ENCODE peak calls at places on chromosomes 16 and 17, in nine cellular contexts. N is coronary artery, D is A549, Q is heart left ventricle, W is Peyer's patch, S is tibial nerve, U is esophagus squamous epithelium, G is breast epithelium, V is mesendoderm. M is an unnamed sample.
A peak's percentile ranks its signal among the peaks of the same experiment; 100 is the strongest.

GRCh38 chr17:40415390-40415789 is 2.3 kb downstream of the TOP2A start:
- DNase-seq in N (no peak), D (peak; percentile 68), Q (no peak), W (no peak), S (no peak), U (no peak), G (no peak), V (peak; percentile 45), M (no peak)

GRCh38 chr17:79294459-79295071 is 219.9 kb downstream of the ENGASE start:
- DNase-seq in N (no peak), D (peak; percentile 51), Q (peak; percentile 77), W (peak; percentile 60), S (peak; percentile 41), U (no peak), G (peak; percentile 19), V (peak; percentile 88), M (no peak)

GRCh38 chr16:57000271-57001025 is 11.1 kb downstream of the NLRC5 start:
- DNase-seq in N (peak; percentile 87), D (peak; percentile 42), Q (peak; percentile 81), W (no peak), S (peak; percentile 27), U (no peak), G (no peak), V (no peak), M (no peak)

GRCh38 chr17:61583242-61583641 is 7.8 kb downstream of the NACA2 start:
- DNase-seq in N (no peak), D (peak; percentile 73), Q (no peak), W (no peak), S (no peak), U (no peak), G (no peak), V (peak; percentile 35), M (no peak)

GRCh38 chr16:85394511-85395206 is 218.5 kb upstream of the GSE1 start:
- DNase-seq in N (no peak), D (no peak), Q (peak; percentile 37), W (no peak), S (no peak), U (no peak), G (no peak), V (peak; percentile 48), M (no peak)

GRCh38 chr17:7704601-7705268 is at the start of gene EFNB3:
- DNase-seq in N (peak; percentile 56), D (peak; percentile 33), Q (no peak), W (peak; percentile 42), S (no peak), U (no peak), G (no peak), V (peak; percentile 88), M (peak; percentile 50)

GRCh38 chr16:69143116-69143515 is 10.7 kb downstream of the UTP4 start:
- DNase-seq in N (no peak), D (peak; percentile 40), Q (no peak), W (no peak), S (no peak), U (no peak), G (no peak), V (no peak), M (no peak)

GRCh38 chr17:76992911-76993310 is 124.7 kb downstream of the MGAT5B start:
- DNase-seq in N (no peak), D (no peak), Q (no peak), W (no peak), S (no peak), U (no peak), G (no peak), V (no peak), M (no peak)

GRCh38 chr17:10172241-10172741 is 26.1 kb downstream of the GAS7 start:
- DNase-seq in N (no peak), D (no peak), Q (no peak), W (no peak), S (no peak), U (no peak), G (no peak), V (peak; percentile 39), M (no peak)

GRCh38 chr17:77810536-77810935 is 148.0 kb upstream of the TNRC6C start:
- DNase-seq in N (peak; percentile 87), D (no peak), Q (no peak), W (no peak), S (no peak), U (no peak), G (peak; percentile 36), V (peak; percentile 73), M (no peak)

GRCh38 chr16:23843143-23843542 is 7.4 kb downstream of the PRKCB start:
- DNase-seq in N (no peak), D (no peak), Q (no peak), W (no peak), S (no peak), U (no peak), G (no peak), V (no peak), M (no peak)

GRCh38 chr16:89863741-89864391 is 9.5 kb upstream of the TCF25 start:
- DNase-seq in N (no peak), D (no peak), Q (peak; percentile 77), W (no peak), S (peak; percentile 29), U (no peak), G (peak; percentile 55), V (peak; percentile 52), M (no peak)

GRCh38 chr16:86496262-86496928 is 13.9 kb upstream of the FOXF1 start:
- DNase-seq in N (no peak), D (no peak), Q (no peak), W (no peak), S (no peak), U (no peak), G (no peak), V (no peak), M (no peak)

GRCh38 chr16:23945243-23945642 is 109.5 kb downstream of the PRKCB start:
- DNase-seq in N (peak; percentile 19), D (no peak), Q (no peak), W (no peak), S (no peak), U (no peak), G (no peak), V (no peak), M (no peak)

GRCh38 chr17:82598256-82599011 is 49.8 kb downstream of the WDR45B start:
- DNase-seq in N (no peak), D (no peak), Q (no peak), W (no peak), S (no peak), U (no peak), G (no peak), V (no peak), M (no peak)

DNA sequence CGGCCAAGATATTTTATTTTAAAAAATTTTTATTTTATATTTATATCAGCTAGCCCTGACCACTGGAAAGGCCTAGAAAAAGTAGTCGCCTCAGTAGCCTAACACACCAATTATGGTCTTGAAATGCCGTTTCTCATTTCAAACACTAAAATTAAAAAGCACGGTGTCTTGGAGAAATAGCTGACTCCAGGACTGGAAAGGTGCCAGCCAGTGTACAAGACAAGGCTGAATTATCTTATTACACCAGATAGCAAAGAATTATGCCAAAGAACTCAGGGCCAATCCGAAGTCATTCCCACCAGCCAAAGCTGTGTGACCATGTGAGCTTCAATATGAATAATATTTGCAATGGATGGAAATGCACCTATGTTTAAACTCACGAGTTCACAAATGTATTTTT is 20.0 kb upstream of the ATP2C2 start:
- DNase-seq in N (no peak), D (no peak), Q (no peak), W (no peak), S (no peak), U (no peak), G (no peak), V (no peak), M (no peak)
- H3K27ac ChIP-seq in N (no peak overlapping the region), D (no peak overlapping the region), Q (no peak overlapping the region), W (no peak overlapping the region), S (no peak overlapping the region), U (no peak overlapping the region), G (no peak overlapping the region), V (no peak overlapping the region), M (no peak overlapping the region)

DNA sequence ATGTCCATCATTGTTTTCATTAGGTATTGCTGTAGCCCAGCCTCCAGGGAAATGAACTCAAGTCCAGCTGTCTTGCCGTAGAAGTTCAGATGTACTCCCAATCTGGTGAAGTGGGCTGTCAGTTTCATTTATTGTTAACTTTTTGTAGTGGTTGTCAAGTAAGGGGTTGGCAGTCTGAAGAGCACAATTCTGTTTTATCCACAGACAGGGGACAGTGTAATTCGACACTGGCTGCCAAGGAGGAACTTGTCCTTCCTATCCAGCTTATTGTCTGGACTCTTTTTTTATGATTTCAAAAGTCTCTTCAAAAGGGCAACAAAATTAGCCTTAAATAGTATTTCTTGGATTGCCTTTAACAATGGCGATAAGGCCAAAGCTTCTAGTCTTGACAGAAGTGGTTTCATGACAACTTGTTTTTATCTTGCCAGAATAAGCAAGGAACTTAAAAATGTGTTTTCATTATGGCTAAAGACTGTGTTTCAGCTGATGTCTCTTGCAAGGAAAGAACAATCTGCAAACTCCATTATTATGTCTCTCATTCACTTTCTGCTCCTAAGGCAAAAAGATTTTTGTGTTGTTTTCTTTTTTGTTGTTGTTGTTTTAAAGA is 73.9 kb upstream of the TANC2 start:
- DNase-seq in N (no peak), D (no peak), Q (no peak), W (no peak), S (no peak), U (no peak), G (no peak), V (no peak), M (no peak)
- H3K27ac ChIP-seq in N (no peak overlapping the region), D (peak overlapping the region; percentile 63), Q (no peak overlapping the region), W (no peak overlapping the region), S (no peak overlapping the region), U (peak overlapping the region; percentile 79), G (peak overlapping the region; percentile 74), V (no peak overlapping the region), M (peak overlapping the region; percentile 63)

DNA sequence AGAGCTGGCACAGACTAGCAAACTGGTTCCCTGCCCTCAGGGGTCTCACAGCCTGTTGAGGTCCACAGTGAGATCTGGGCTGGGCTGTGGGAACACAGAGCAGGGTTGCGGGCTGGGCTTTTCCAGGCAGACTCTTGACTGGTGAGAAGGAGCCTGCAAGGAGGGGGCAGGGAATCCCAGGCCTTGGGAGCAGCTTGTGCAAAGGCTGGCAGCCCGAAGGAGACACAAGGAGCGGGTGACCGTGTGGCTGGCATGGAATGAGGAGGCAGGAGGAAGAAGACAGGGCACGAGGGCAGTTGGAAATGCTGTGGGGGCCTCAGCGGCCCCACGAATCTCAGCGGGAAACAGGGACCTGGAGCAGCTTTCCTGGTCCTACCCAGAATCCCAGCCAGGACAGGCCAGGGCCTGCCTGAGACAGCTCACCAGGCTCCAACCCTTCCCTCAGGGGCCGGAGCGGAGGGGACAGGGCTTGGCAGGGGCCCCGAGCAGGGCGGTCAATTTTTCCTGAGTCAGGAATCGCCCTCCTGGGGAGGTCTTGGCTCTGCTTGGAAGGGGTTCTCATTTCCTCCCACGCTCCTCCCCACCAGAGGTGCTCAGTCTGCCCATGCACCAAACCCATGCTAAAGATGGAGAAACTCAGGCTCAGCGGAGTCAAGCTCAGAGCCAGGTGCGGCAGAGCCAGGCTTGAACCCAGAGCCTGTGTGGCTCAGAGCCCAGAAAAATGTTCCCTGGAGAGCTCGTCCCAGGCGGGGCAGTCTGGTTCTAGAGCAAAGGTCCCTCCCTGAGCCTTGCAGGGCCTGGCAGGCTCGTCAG is 9.2 kb upstream of the SNN start:
- DNase-seq in N (no peak), D (no peak), Q (peak; percentile 46), W (no peak), S (no peak), U (no peak), G (peak; percentile 61), V (no peak), M (no peak)
- H3K27ac ChIP-seq in N (peak overlapping the region; percentile 71), D (peak overlapping the region; percentile 56), Q (no peak overlapping the region), W (no peak overlapping the region), S (no peak overlapping the region), U (peak overlapping the region; percentile 84), G (peak overlapping the region; percentile 75), V (no peak overlapping the region), M (peak overlapping the region; percentile 16)

DNA sequence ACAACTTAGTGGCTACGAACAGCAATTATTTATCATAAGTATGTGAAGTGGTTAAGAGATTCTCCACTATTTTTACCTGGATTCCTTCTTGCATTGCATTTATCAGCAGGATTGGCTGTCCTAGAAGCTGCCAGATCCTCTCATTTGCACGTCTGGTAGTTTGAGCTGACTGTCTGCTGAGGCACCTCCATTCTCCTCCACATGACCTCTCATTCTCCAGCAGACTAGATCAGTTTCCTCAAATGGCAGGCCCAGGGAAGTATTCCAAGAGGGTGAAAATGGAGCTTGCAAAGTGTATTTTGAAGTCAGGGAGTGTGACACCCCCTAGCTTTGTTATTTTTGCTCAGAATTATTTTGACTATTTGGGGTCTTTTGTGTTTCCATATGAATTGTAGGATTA is 870.1 kb downstream of the CDH11 start:
- DNase-seq in N (no peak), D (no peak), Q (no peak), W (no peak), S (no peak), U (no peak), G (no peak), V (peak; percentile 35), M (no peak)
- H3K27ac ChIP-seq in N (no peak overlapping the region), D (no peak overlapping the region), Q (peak overlapping the region; percentile 31), W (no peak overlapping the region), S (no peak overlapping the region), U (no peak overlapping the region), G (no peak overlapping the region), V (no peak overlapping the region), M (peak overlapping the region; percentile 5)

M was measured in caudate nucleus.